ENCODE peak calls at places on chromosomes 11 and 22, in four cellular contexts. One of them, this sample, is unnamed.

GRCh38 chr11:17294033-17294432 is 17.5 kb downstream of the NUCB2 start:
- DNase-seq in AG10803: no peak
- DNase-seq in GM23338: no peak
- DNase-seq in cortex of kidney: no peak
- DNase-seq in this sample: no peak

GRCh38 chr11:69593851-69594250 is 47.1 kb upstream of the CCND1 start:
- DNase-seq in AG10803: no peak
- DNase-seq in GM23338: no peak
- DNase-seq in cortex of kidney: no peak
- DNase-seq in this sample: no peak

GRCh38 chr22:38754247-38755154 is 1.3 kb downstream of the SUN2 start:
- DNase-seq in AG10803: peak
- DNase-seq in GM23338: peak
- DNase-seq in cortex of kidney: no peak
- DNase-seq in this sample: peak

GRCh38 chr11:17735823-17736772 is 1.5 kb downstream of the KCNC1 start:
- DNase-seq in AG10803: no peak
- DNase-seq in GM23338: peak
- DNase-seq in cortex of kidney: no peak
- DNase-seq in this sample: no peak

GRCh38 chr11:3667149-3668035 is 3.8 kb downstream of the CHRNA10 start:
- DNase-seq in AG10803: no peak
- DNase-seq in GM23338: no peak
- DNase-seq in cortex of kidney: no peak
- DNase-seq in this sample: no peak

GRCh38 chr11:42770444-42771065 is 541.2 kb upstream of the API5 start:
- DNase-seq in AG10803: peak
- DNase-seq in GM23338: peak
- DNase-seq in cortex of kidney: no peak
- DNase-seq in this sample: peak

GRCh38 chr11:1153951-1154487 is 3.7 kb upstream of the MUC5AC start:
- DNase-seq in AG10803: peak
- DNase-seq in GM23338: no peak
- DNase-seq in cortex of kidney: no peak
- DNase-seq in this sample: peak

GRCh38 chr11:69215784-69216415 is 60.2 kb downstream of the SMIM38 start:
- DNase-seq in AG10803: peak
- DNase-seq in GM23338: no peak
- DNase-seq in cortex of kidney: no peak
- DNase-seq in this sample: no peak

GRCh38 chr11:123628936-123629683 is 25.3 kb downstream of the SCN3B start:
- DNase-seq in AG10803: peak
- DNase-seq in GM23338: no peak
- DNase-seq in cortex of kidney: no peak
- DNase-seq in this sample: no peak

GRCh38 chr11:67060111-67060522 is 3.5 kb downstream of the RHOD start:
- DNase-seq in AG10803: no peak
- DNase-seq in GM23338: no peak
- DNase-seq in cortex of kidney: no peak
- DNase-seq in this sample: no peak

GRCh38 chr11:118232659-118233058 is 7.8 kb upstream of the JAML start:
- DNase-seq in AG10803: no peak
- DNase-seq in GM23338: no peak
- DNase-seq in cortex of kidney: no peak
- DNase-seq in this sample: no peak

GRCh38 chr11:111370902-111371578 is 8.0 kb downstream of the POU2AF1 start:
- DNase-seq in AG10803: no peak
- DNase-seq in GM23338: no peak
- DNase-seq in cortex of kidney: no peak
- DNase-seq in this sample: no peak

GRCh38 chr22:33958741-33959140 is 38.5 kb upstream of the LARGE1 start:
- DNase-seq in AG10803: no peak
- DNase-seq in GM23338: no peak
- DNase-seq in cortex of kidney: no peak
- DNase-seq in this sample: no peak

GRCh38 chr22:47498969-47499368 is 736.5 kb downstream of the TBC1D22A start:
- DNase-seq in AG10803: no peak
- DNase-seq in GM23338: no peak
- DNase-seq in cortex of kidney: no peak
- DNase-seq in this sample: no peak

GRCh38 chr11:64570341-64570740 is 20.7 kb upstream of the SLC22A12 start:
- DNase-seq in AG10803: no peak
- DNase-seq in GM23338: no peak
- DNase-seq in cortex of kidney: no peak
- DNase-seq in this sample: no peak